ENCODE peak calls at places on chromosomes 3 and 15, in seven cellular contexts. P is Jurkat, Clone E6-1; L is cardiac muscle cell; A is body of pancreas; I is heart right ventricle; T is IMR-90; M is foreskin fibroblast. W is an unnamed sample.

GRCh38 chr15:60079210-60079609 is 75.1 kb downstream of the FOXB1 start:
- DNase-seq in A (no peak), I (no peak), L (peak; percentile 38), P (peak; percentile 70), T (no peak), M (no peak), W (no peak)

GRCh38 chr15:73127302-73127936 is 75.2 kb downstream of the NEO1 start:
- DNase-seq in I (peak; percentile 5), T (peak; percentile 30), P (no peak), M (peak; percentile 2), L (peak; percentile 48), A (peak; percentile 19), W (peak; percentile 8)

GRCh38 chr15:79195239-79195638 is 87.3 kb upstream of the ANKRD34C start:
- DNase-seq in L (no peak), M (no peak), P (no peak), T (no peak), A (no peak), I (no peak), W (no peak)

GRCh38 chr3:132723551-132723950 is 1.3 kb upstream of the NPHP3 start:
- DNase-seq in A (no peak), P (no peak), I (no peak), M (no peak), L (no peak), T (peak; percentile 28), W (no peak)

GRCh38 chr3:63863150-63864007 is at the start of the genes ATXN7 and THOC7:
- DNase-seq in A (peak; percentile 77), I (peak; percentile 74), P (no peak), L (peak; percentile 71), M (peak; percentile 47), T (peak; percentile 38), W (peak; percentile 76)

GRCh38 chr15:28885630-28886430 is at the start of gene APBA2:
- DNase-seq in L (peak; percentile 59), P (no peak), I (no peak), A (peak; percentile 49), M (no peak), T (peak; percentile 41), W (peak; percentile 47)

GRCh38 chr3:84978833-84979232 is 20.0 kb downstream of the CADM2 start:
- DNase-seq in M (no peak), A (no peak), T (no peak), I (no peak), P (no peak), L (no peak), W (no peak)

GRCh38 chr15:39030291-39031070 is 465.9 kb upstream of the RASGRP1 start:
- DNase-seq in L (no peak), A (no peak), P (no peak), I (no peak), T (peak; percentile 56), M (no peak), W (no peak)

GRCh38 chr3:52769786-52770445 is 824 bp downstream of the NEK4 start:
- DNase-seq in T (no peak), P (no peak), L (peak; percentile 7), A (no peak), I (no peak), M (no peak), W (no peak)

GRCh38 chr3:107660316-107660976 is 137.7 kb downstream of the BBX start:
- DNase-seq in M (peak; percentile 41), I (no peak), L (peak; percentile 76), P (peak; percentile 32), T (peak; percentile 77), A (no peak), W (peak; percentile 19)

GRCh38 chr3:182369861-182370260 is 423.4 kb upstream of the ATP11B start:
- DNase-seq in A (no peak), M (no peak), P (no peak), L (no peak), T (no peak), I (no peak), W (no peak)

GRCh38 chr15:79540551-79540950 is 108.4 kb downstream of the MINAR1 start:
- DNase-seq in L (no peak), T (no peak), I (no peak), M (no peak), P (no peak), A (no peak), W (no peak)

GRCh38 chr15:35724626-35725025 is 178.7 kb upstream of the DPH6 start:
- DNase-seq in M (no peak), I (no peak), T (no peak), A (no peak), L (no peak), P (no peak), W (no peak)

GRCh38 chr15:40739854-40740253 is 15.2 kb downstream of the RMDN3 start:
- DNase-seq in P (no peak), T (no peak), M (no peak), I (no peak), A (no peak), L (no peak), W (no peak)

GRCh38 chr3:56801151-56801596 is 575 bp downstream of the ARHGEF3 start:
- DNase-seq in P (no peak), A (peak; percentile 38), M (no peak), I (no peak), T (no peak), L (no peak), W (peak; percentile 49)

GRCh38 chr15:25192651-25193050 is 237.9 kb downstream of the SNRPN start:
- DNase-seq in P (no peak), I (no peak), L (no peak), T (no peak), A (no peak), M (no peak), W (no peak)

GRCh38 chr15:68405426-68406250 is 26.3 kb downstream of the ITGA11 start:
- DNase-seq in T (no peak), M (no peak), I (no peak), P (no peak), L (no peak), A (no peak), W (no peak)

GRCh38 chr3:65827076-65827475 is 211.6 kb downstream of the MAGI1 start:
- DNase-seq in P (no peak), L (no peak), M (no peak), I (no peak), T (no peak), A (no peak), W (no peak)

GRCh38 chr3:81492048-81492447 is 269.4 kb downstream of the GBE1 start:
- DNase-seq in T (peak; percentile 69), I (no peak), M (peak; percentile 29), L (peak; percentile 69), P (no peak), A (no peak), W (no peak)

GRCh38 chr15:79595995-79596622 is 164.0 kb downstream of the MINAR1 start:
- DNase-seq in A (peak; percentile 54), T (peak; percentile 74), P (peak; percentile 89), I (peak; percentile 8), M (no peak), L (peak; percentile 84), W (peak; percentile 41)

DNA sequence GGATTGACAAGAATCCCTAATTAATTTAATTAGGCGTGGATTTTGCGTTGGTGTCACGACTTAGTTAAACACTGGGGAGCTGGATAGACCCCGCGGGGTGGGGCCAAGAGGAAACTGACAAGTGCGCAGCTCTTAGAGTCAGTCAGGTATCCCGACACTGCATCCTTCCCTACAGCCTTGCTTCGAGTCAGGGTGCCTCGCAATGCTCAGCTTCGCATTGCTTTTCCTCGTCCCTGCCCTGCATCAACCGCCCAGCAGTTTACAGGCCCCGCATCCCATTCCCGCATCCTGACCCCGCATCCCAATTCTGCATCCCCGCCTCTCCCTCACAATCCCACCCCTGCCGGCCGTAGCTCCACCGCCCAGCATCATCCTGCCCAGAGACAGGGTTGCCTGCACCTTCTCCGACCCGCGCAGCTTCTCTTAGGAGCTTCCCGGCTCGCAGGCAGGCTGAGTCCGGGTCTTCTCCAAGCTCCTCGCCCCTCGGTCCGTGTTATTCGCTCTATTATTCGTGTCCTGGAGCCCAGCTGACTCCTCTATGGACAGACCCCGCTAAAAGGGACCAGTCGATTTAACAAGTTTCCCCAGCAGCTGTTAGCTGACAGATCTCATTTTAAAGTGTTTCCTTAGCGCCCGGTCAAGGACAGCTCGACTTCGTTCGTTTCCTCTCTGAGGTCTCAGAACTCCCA is 697 bp upstream of the SHOX2 start:
- DNase-seq in M (no peak), L (no peak), T (no peak), I (no peak), A (no peak), P (no peak), W (no peak)
- H3K4me3 ChIP-seq in M (peak overlapping the region; percentile 57), L (peak overlapping the region; percentile 13), T (peak overlapping the region; percentile 64), I (no peak overlapping the region), A (no peak overlapping the region), P (peak overlapping the region; percentile 58), W (no peak overlapping the region)

DNA sequence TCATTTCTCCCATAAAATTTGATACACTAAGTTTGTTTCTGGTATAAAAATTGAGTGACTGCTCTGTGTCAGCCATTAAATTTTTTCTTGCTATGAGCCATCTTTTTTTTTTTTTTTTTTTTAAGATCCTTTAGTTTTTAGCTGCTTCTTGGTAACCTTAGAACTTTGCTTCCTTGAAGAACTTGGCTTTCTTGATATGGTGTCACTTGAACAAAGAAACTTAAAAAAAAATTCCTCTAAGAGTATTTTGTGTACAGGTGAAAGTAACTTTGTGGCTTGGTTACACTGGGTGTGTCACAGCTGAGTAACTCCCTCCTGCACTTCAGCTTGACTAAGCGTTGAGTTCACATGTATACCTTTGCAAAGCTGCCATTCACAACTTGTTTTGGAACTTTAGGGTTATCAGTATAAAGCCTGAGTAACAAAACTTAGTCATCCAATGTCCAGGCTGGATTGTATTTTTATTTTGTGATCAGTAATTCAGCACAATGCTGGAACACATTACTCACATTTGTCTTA is 6.5 kb downstream of the CHD2 start:
- DNase-seq in L (no peak), A (no peak), I (no peak), T (peak; percentile 74), P (no peak), M (no peak), W (peak; percentile 57)
- H3K4me3 ChIP-seq in L (peak overlapping the region; percentile 52), A (no peak overlapping the region), I (no peak overlapping the region), T (no peak overlapping the region), P (no peak overlapping the region), M (no peak overlapping the region), W (peak overlapping the region; percentile 50)

DNA sequence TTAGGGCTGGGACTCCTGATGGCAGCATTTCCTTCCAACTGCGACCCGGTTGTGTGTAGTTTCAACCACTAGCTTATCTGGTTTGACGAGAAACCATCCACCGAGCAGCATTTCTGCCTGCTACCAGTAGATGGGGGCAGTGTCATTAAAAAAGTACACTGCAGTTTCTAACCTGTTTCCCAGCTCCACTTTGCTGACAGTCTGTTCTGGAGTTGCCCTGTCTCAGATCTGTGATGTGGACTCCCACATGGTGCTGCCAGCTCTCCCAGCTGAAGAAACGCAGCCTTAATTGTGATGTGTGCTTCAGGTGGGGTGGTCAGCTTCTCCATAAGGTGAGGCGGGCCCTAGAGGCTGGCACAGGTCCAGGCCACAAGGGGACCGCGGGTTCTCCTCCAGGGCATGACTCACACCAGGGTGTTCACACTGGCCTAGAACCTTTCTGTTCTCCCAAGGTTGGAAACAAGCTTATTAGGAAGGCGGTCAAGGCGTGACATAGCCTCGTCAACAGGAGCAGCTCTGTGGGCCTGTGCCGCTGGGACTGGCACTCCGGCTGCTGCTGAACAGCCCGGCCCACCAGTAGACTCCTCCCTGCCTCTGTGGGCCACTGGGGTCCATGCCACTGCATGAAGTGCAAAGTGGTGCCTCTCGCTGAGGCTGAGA is 2.9 kb upstream of the FAM43A start:
- DNase-seq in P (peak; percentile 75), L (peak; percentile 91), I (peak; percentile 83), A (peak; percentile 81), T (peak; percentile 86), M (peak; percentile 76), W (peak; percentile 59)
- H3K4me3 ChIP-seq in P (no peak overlapping the region), L (no peak overlapping the region), I (no peak overlapping the region), A (no peak overlapping the region), T (no peak overlapping the region), M (no peak overlapping the region), W (no peak overlapping the region)

DNA sequence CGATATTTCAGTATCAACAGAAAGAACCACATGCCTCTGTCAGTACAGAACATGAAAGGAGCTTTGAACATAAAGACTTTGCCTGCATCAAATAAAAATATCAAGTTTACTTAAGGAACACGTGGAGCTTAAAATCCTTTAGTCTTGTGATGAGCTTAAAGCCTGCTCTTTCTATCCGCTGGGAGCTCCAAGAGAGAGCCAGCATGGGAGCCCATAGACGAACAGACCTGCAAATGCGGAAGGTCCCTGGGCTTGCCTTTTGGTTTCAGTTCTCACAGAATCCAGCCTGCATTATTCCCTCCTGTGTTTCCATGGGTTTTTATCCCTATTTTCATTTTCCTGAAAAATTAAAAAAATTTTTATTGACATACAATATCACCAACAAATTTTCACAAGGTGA is 530.6 kb upstream of the RGMA start:
- DNase-seq in L (no peak), A (no peak), M (no peak), I (no peak), T (no peak), P (peak; percentile 8), W (no peak)
- H3K4me3 ChIP-seq in L (no peak overlapping the region), A (no peak overlapping the region), M (no peak overlapping the region), I (no peak overlapping the region), T (no peak overlapping the region), P (no peak overlapping the region), W (no peak overlapping the region)